ENCODE peak calls at places on chromosomes 13 and 19, in nine cellular contexts. One of them, this sample, is unnamed.

GRCh38 chr13:44816701-44817684 is 172.3 kb downstream of the NUFIP1 start:
- DNase-seq in neural progenitor cell: no peak
- DNase-seq in thoracic aorta: no peak
- DNase-seq in fibroblast of mammary gland: peak
- DNase-seq in IMR-90: peak
- DNase-seq in A549: peak
- DNase-seq in BE2C: no peak
- DNase-seq in endothelial cell of umbilical vein: peak
- DNase-seq in SK-N-SH: no peak
- DNase-seq in this sample: no peak

GRCh38 chr13:39515231-39515630 is 87.8 kb downstream of the LHFPL6 start:
- DNase-seq in neural progenitor cell: peak
- DNase-seq in thoracic aorta: no peak
- DNase-seq in fibroblast of mammary gland: no peak
- DNase-seq in IMR-90: no peak
- DNase-seq in A549: no peak
- DNase-seq in BE2C: no peak
- DNase-seq in endothelial cell of umbilical vein: no peak
- DNase-seq in SK-N-SH: no peak
- DNase-seq in this sample: no peak

GRCh38 chr13:72839831-72840426 is 58.0 kb downstream of the PIBF1 start:
- DNase-seq in neural progenitor cell: peak
- DNase-seq in thoracic aorta: no peak
- DNase-seq in fibroblast of mammary gland: peak
- DNase-seq in IMR-90: peak
- DNase-seq in A549: peak
- DNase-seq in BE2C: peak
- DNase-seq in endothelial cell of umbilical vein: peak
- DNase-seq in SK-N-SH: peak
- DNase-seq in this sample: peak

GRCh38 chr19:47723573-47723923 is 10.3 kb downstream of the EHD2 start:
- DNase-seq in neural progenitor cell: no peak
- DNase-seq in thoracic aorta: no peak
- DNase-seq in fibroblast of mammary gland: peak
- DNase-seq in IMR-90: peak
- DNase-seq in A549: no peak
- DNase-seq in BE2C: peak
- DNase-seq in endothelial cell of umbilical vein: no peak
- DNase-seq in SK-N-SH: no peak
- DNase-seq in this sample: peak

GRCh38 chr19:30076101-30076551 is 134.1 kb downstream of the URI1 start:
- DNase-seq in neural progenitor cell: no peak
- DNase-seq in thoracic aorta: no peak
- DNase-seq in fibroblast of mammary gland: no peak
- DNase-seq in IMR-90: no peak
- DNase-seq in A549: no peak
- DNase-seq in BE2C: no peak
- DNase-seq in endothelial cell of umbilical vein: no peak
- DNase-seq in SK-N-SH: no peak
- DNase-seq in this sample: no peak

GRCh38 chr19:497861-498590 is 1.7 kb downstream of the MADCAM1 start:
- DNase-seq in neural progenitor cell: no peak
- DNase-seq in thoracic aorta: no peak
- DNase-seq in fibroblast of mammary gland: no peak
- DNase-seq in IMR-90: no peak
- DNase-seq in A549: no peak
- DNase-seq in BE2C: peak
- DNase-seq in endothelial cell of umbilical vein: no peak
- DNase-seq in SK-N-SH: peak
- DNase-seq in this sample: no peak

GRCh38 chr19:39154626-39155100 is 29.1 kb downstream of the PAK4 start:
- DNase-seq in neural progenitor cell: no peak
- DNase-seq in thoracic aorta: no peak
- DNase-seq in fibroblast of mammary gland: no peak
- DNase-seq in IMR-90: no peak
- DNase-seq in A549: peak
- DNase-seq in BE2C: peak
- DNase-seq in endothelial cell of umbilical vein: no peak
- DNase-seq in SK-N-SH: peak
- DNase-seq in this sample: no peak

GRCh38 chr19:54266133-54266532 is 9.1 kb upstream of the LILRB5 start:
- DNase-seq in neural progenitor cell: peak
- DNase-seq in thoracic aorta: no peak
- DNase-seq in fibroblast of mammary gland: peak
- DNase-seq in IMR-90: peak
- DNase-seq in A549: peak
- DNase-seq in BE2C: peak
- DNase-seq in endothelial cell of umbilical vein: peak
- DNase-seq in SK-N-SH: peak
- DNase-seq in this sample: peak

GRCh38 chr13:32881792-32882175 is 134.4 kb upstream of the KL start:
- DNase-seq in neural progenitor cell: no peak
- DNase-seq in thoracic aorta: no peak
- DNase-seq in fibroblast of mammary gland: no peak
- DNase-seq in IMR-90: no peak
- DNase-seq in A549: no peak
- DNase-seq in BE2C: no peak
- DNase-seq in endothelial cell of umbilical vein: no peak
- DNase-seq in SK-N-SH: no peak
- DNase-seq in this sample: no peak

GRCh38 chr13:107545946-107546502 is 669.3 kb downstream of the LIG4 start:
- DNase-seq in neural progenitor cell: no peak
- DNase-seq in thoracic aorta: no peak
- DNase-seq in fibroblast of mammary gland: no peak
- DNase-seq in IMR-90: no peak
- DNase-seq in A549: no peak
- DNase-seq in BE2C: no peak
- DNase-seq in endothelial cell of umbilical vein: no peak
- DNase-seq in SK-N-SH: no peak
- DNase-seq in this sample: no peak

GRCh38 chr13:99366075-99366987 is 59.1 kb upstream of the GPR183 start:
- DNase-seq in neural progenitor cell: no peak
- DNase-seq in thoracic aorta: no peak
- DNase-seq in fibroblast of mammary gland: no peak
- DNase-seq in IMR-90: no peak
- DNase-seq in A549: no peak
- DNase-seq in BE2C: no peak
- DNase-seq in endothelial cell of umbilical vein: no peak
- DNase-seq in SK-N-SH: no peak
- DNase-seq in this sample: no peak

GRCh38 chr13:34867590-34867989 is 74.5 kb upstream of the NBEA start:
- DNase-seq in neural progenitor cell: no peak
- DNase-seq in thoracic aorta: no peak
- DNase-seq in fibroblast of mammary gland: peak
- DNase-seq in IMR-90: peak
- DNase-seq in A549: no peak
- DNase-seq in BE2C: no peak
- DNase-seq in endothelial cell of umbilical vein: no peak
- DNase-seq in SK-N-SH: no peak
- DNase-seq in this sample: no peak

GRCh38 chr19:46753420-46754155 is 7.3 kb upstream of the STRN4 start:
- DNase-seq in neural progenitor cell: peak
- DNase-seq in thoracic aorta: no peak
- DNase-seq in fibroblast of mammary gland: peak
- DNase-seq in IMR-90: no peak
- DNase-seq in A549: peak
- DNase-seq in BE2C: peak
- DNase-seq in endothelial cell of umbilical vein: peak
- DNase-seq in SK-N-SH: peak
- DNase-seq in this sample: no peak

GRCh38 chr13:20492641-20493040 is 33.0 kb downstream of the CRYL1 start:
- DNase-seq in neural progenitor cell: peak
- DNase-seq in thoracic aorta: no peak
- DNase-seq in fibroblast of mammary gland: peak
- DNase-seq in IMR-90: peak
- DNase-seq in A549: peak
- DNase-seq in BE2C: peak
- DNase-seq in endothelial cell of umbilical vein: peak
- DNase-seq in SK-N-SH: no peak
- DNase-seq in this sample: peak

GRCh38 chr13:46783504-46783903 is 13.5 kb downstream of the ESD start:
- DNase-seq in neural progenitor cell: no peak
- DNase-seq in thoracic aorta: no peak
- DNase-seq in fibroblast of mammary gland: no peak
- DNase-seq in IMR-90: no peak
- DNase-seq in A549: no peak
- DNase-seq in BE2C: no peak
- DNase-seq in endothelial cell of umbilical vein: no peak
- DNase-seq in SK-N-SH: no peak
- DNase-seq in this sample: no peak
- H3K4me3 ChIP-seq in neural progenitor cell: no peak
- H3K4me3 ChIP-seq in thoracic aorta: no peak
- H3K4me3 ChIP-seq in fibroblast of mammary gland: no peak
- H3K4me3 ChIP-seq in IMR-90: no peak
- H3K4me3 ChIP-seq in A549: no peak
- H3K4me3 ChIP-seq in BE2C: no peak
- H3K4me3 ChIP-seq in endothelial cell of umbilical vein: no peak
- H3K4me3 ChIP-seq in SK-N-SH: no peak
- H3K4me3 ChIP-seq in this sample: no peak

GRCh38 chr13:70571221-70571620 is 463.0 kb upstream of the KLHL1 start:
- DNase-seq in neural progenitor cell: no peak
- DNase-seq in thoracic aorta: no peak
- DNase-seq in fibroblast of mammary gland: no peak
- DNase-seq in IMR-90: no peak
- DNase-seq in A549: no peak
- DNase-seq in BE2C: no peak
- DNase-seq in endothelial cell of umbilical vein: no peak
- DNase-seq in SK-N-SH: no peak
- DNase-seq in this sample: no peak

GRCh38 chr13:70568571-70568970 is 460.3 kb upstream of the KLHL1 start:
- DNase-seq in neural progenitor cell: peak
- DNase-seq in thoracic aorta: no peak
- DNase-seq in fibroblast of mammary gland: peak
- DNase-seq in IMR-90: peak
- DNase-seq in A549: peak
- DNase-seq in BE2C: peak
- DNase-seq in endothelial cell of umbilical vein: peak
- DNase-seq in SK-N-SH: peak
- DNase-seq in this sample: peak
- TF ChIP-seq CTCF in neural progenitor cell: peak
- TF ChIP-seq CTCF in thoracic aorta: peak
- TF ChIP-seq CTCF in fibroblast of mammary gland: peak
- TF ChIP-seq CTCF in IMR-90: peak
- TF ChIP-seq CTCF in A549: peak
- TF ChIP-seq CTCF in BE2C: peak
- TF ChIP-seq CTCF in endothelial cell of umbilical vein: peak
- TF ChIP-seq CTCF in SK-N-SH: peak
- TF ChIP-seq CTCF in this sample: peak

GRCh38 chr19:18428837-18429674 is 8.9 kb downstream of the ISYNA1 start:
- DNase-seq in neural progenitor cell: peak
- DNase-seq in thoracic aorta: no peak
- DNase-seq in fibroblast of mammary gland: peak
- DNase-seq in IMR-90: peak
- DNase-seq in A549: peak
- DNase-seq in BE2C: peak
- DNase-seq in endothelial cell of umbilical vein: peak
- DNase-seq in SK-N-SH: peak
- DNase-seq in this sample: peak

GRCh38 chr19:18431351-18432197 is 6.4 kb downstream of the ISYNA1 start:
- DNase-seq in neural progenitor cell: no peak
- DNase-seq in thoracic aorta: no peak
- DNase-seq in fibroblast of mammary gland: no peak
- DNase-seq in IMR-90: no peak
- DNase-seq in A549: no peak
- DNase-seq in BE2C: peak
- DNase-seq in endothelial cell of umbilical vein: no peak
- DNase-seq in SK-N-SH: no peak
- DNase-seq in this sample: no peak

GRCh38 chr19:18430417-18431144 is 7.4 kb downstream of the ISYNA1 start:
- DNase-seq in neural progenitor cell: no peak
- DNase-seq in thoracic aorta: no peak
- DNase-seq in fibroblast of mammary gland: no peak
- DNase-seq in IMR-90: no peak
- DNase-seq in A549: no peak
- DNase-seq in BE2C: peak
- DNase-seq in endothelial cell of umbilical vein: no peak
- DNase-seq in SK-N-SH: no peak
- DNase-seq in this sample: no peak

GRCh38 chr19:18428173-18428836 is 9.1 kb downstream of the SSBP4 start:
- DNase-seq in neural progenitor cell: no peak
- DNase-seq in thoracic aorta: no peak
- DNase-seq in fibroblast of mammary gland: no peak
- DNase-seq in IMR-90: no peak
- DNase-seq in A549: no peak
- DNase-seq in BE2C: no peak
- DNase-seq in endothelial cell of umbilical vein: no peak
- DNase-seq in SK-N-SH: no peak
- DNase-seq in this sample: no peak

DNA sequence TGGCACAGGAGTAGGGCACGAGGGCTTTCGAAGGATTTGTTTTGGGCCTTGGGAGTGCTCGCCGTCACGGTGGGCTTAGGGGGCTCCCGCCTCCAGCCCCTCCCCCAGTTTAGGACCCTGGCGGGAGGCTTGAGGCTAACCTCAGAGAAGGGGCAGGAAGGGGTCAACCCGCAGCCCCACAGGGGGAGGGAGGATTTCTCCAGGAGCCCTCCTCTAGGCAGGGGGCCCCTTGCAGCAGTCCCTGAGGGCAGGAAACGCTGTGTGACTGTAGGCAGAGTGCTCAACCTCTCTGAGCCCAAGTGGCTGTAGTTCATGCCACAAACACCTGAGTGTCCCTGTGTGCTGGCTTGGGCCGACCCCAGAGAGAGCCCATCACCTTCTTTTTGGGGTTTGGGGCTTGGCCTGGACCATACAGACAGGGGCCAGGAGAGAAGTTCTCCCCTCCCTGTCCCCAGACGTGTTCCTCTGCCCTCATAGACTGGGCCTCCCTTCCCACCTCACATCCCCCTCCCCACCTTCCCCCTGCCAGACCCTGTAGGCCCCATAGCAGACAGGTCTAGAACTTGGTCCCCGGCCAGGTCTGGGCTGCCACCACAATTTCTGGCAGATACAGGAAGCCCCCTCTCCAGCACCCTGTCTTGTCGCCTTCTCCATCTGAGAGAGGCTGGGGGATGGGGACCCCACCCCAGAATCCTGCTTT is 8.1 kb downstream of the ISYNA1 start:
- DNase-seq in neural progenitor cell: no peak
- DNase-seq in thoracic aorta: no peak
- DNase-seq in fibroblast of mammary gland: no peak
- DNase-seq in IMR-90: no peak
- DNase-seq in A549: no peak
- DNase-seq in BE2C: peak
- DNase-seq in endothelial cell of umbilical vein: no peak
- DNase-seq in SK-N-SH: no peak
- DNase-seq in this sample: no peak
- H3K4me3 ChIP-seq in neural progenitor cell: peak
- H3K4me3 ChIP-seq in thoracic aorta: peak
- H3K4me3 ChIP-seq in fibroblast of mammary gland: no peak
- H3K4me3 ChIP-seq in IMR-90: no peak
- H3K4me3 ChIP-seq in A549: peak
- H3K4me3 ChIP-seq in BE2C: peak
- H3K4me3 ChIP-seq in endothelial cell of umbilical vein: no peak
- H3K4me3 ChIP-seq in SK-N-SH: no peak
- H3K4me3 ChIP-seq in this sample: no peak

DNA sequence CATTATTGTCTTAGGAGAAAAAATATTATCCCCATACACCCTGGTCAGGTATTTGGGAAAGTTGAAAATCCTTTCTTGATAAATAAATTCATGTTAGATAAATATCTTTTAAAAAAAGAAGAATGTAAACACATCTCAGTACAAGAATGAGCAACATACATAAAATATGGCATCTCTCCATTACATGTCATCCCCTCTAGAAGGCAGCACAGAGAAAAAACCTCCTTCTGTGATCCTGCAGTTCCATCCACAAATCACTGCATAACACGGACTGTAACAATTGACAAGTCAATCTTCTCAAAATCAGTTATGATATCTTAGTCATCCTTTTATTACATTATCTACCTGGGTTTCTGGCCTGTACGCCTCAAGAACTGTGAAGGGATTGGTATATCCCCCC is 683.9 kb upstream of the KLHL1 start:
- DNase-seq in neural progenitor cell: peak
- DNase-seq in thoracic aorta: no peak
- DNase-seq in fibroblast of mammary gland: no peak
- DNase-seq in IMR-90: no peak
- DNase-seq in A549: no peak
- DNase-seq in BE2C: no peak
- DNase-seq in endothelial cell of umbilical vein: no peak
- DNase-seq in SK-N-SH: no peak
- DNase-seq in this sample: no peak
- TF ChIP-seq CTCF in neural progenitor cell: peak
- TF ChIP-seq CTCF in thoracic aorta: no peak
- TF ChIP-seq CTCF in fibroblast of mammary gland: no peak
- TF ChIP-seq CTCF in IMR-90: no peak
- TF ChIP-seq CTCF in A549: no peak
- TF ChIP-seq CTCF in BE2C: peak
- TF ChIP-seq CTCF in endothelial cell of umbilical vein: no peak
- TF ChIP-seq CTCF in SK-N-SH: no peak
- TF ChIP-seq CTCF in this sample: no peak